ENCODE peak calls at places on chromosomes 11 and 22, in nine cellular contexts. E, F, C, K, Q, N, U, S and W are unnamed samples.

GRCh38 chr11:126698576-126698975 is 302.0 kb downstream of the KIRREL3 start:
- DNase-seq in E (no peak), F (no peak), C (no peak), K (no peak), Q (no peak), N (no peak), U (no peak), S (no peak), W (no peak)

GRCh38 chr22:33451851-33452469 is 393.8 kb upstream of the SYN3 start:
- DNase-seq in E (no peak), F (no peak), C (no peak), K (no peak), Q (peak; percentile 10), N (no peak), U (no peak), S (no peak), W (no peak)

GRCh38 chr11:95512177-95512576 is 277.4 kb downstream of the FAM76B start:
- DNase-seq in E (peak; percentile 99), F (no peak), C (peak; percentile 79), K (peak; percentile 85), Q (peak; percentile 42), N (no peak), U (no peak), S (no peak), W (no peak)

GRCh38 chr11:91996526-91996925 is 228.1 kb upstream of the FAT3 start:
- DNase-seq in E (no peak), F (no peak), C (no peak), K (no peak), Q (no peak), N (no peak), U (no peak), S (no peak), W (no peak)

GRCh38 chr11:119134389-119134978 is 13.1 kb downstream of the HINFP start:
- DNase-seq in E (no peak), F (no peak), C (no peak), K (no peak), Q (peak; percentile 30), N (peak; percentile 47), U (no peak), S (no peak), W (no peak)

GRCh38 chr22:39135092-39135896 is 17.2 kb downstream of the CBX7 start:
- DNase-seq in E (no peak), F (no peak), C (peak; percentile 42), K (no peak), Q (peak; percentile 48), N (peak; percentile 68), U (peak; percentile 63), S (peak; percentile 55), W (peak; percentile 64)

GRCh38 chr22:36761553-36762240 is 14.2 kb downstream of the IFT27 start:
- DNase-seq in E (no peak), F (no peak), C (no peak), K (peak; percentile 73), Q (no peak), N (no peak), U (no peak), S (peak; percentile 62), W (peak; percentile 56)

GRCh38 chr22:22720201-22720723 is 75.8 kb downstream of the GGTLC2 start:
- DNase-seq in E (peak; percentile 41), F (no peak), C (peak; percentile 57), K (no peak), Q (peak; percentile 79), N (no peak), U (peak; percentile 84), S (peak; percentile 72), W (no peak)

GRCh38 chr11:44185522-44185921 is 90.0 kb downstream of the EXT2 start:
- DNase-seq in E (no peak), F (no peak), C (no peak), K (no peak), Q (no peak), N (no peak), U (no peak), S (no peak), W (no peak)

GRCh38 chr22:47400701-47401591 is 638.5 kb downstream of the TBC1D22A start:
- DNase-seq in E (no peak), F (no peak), C (no peak), K (no peak), Q (no peak), N (no peak), U (no peak), S (no peak), W (peak; percentile 85)

GRCh38 chr11:57180964-57181363 is 789 bp upstream of the LRRC55 start:
- DNase-seq in E (no peak), F (no peak), C (no peak), K (no peak), Q (no peak), N (no peak), U (no peak), S (no peak), W (no peak)

GRCh38 chr11:69906453-69906907 is 87.3 kb upstream of the FGF3 start:
- DNase-seq in E (peak; percentile 10), F (no peak), C (no peak), K (no peak), Q (no peak), N (no peak), U (no peak), S (no peak), W (no peak)

GRCh38 chr11:132960273-132960672 is 572.0 kb downstream of the OPCML start:
- DNase-seq in E (no peak), F (no peak), C (no peak), K (no peak), Q (no peak), N (no peak), U (no peak), S (no peak), W (no peak)

GRCh38 chr11:99911116-99911515 is 776.0 kb upstream of the ARHGAP42 start:
- DNase-seq in E (no peak), F (no peak), C (no peak), K (no peak), Q (peak; percentile 13), N (no peak), U (no peak), S (no peak), W (no peak)
- TF ChIP-seq CTCF in E (no peak), F (no peak), C (no peak), K (no peak), Q (peak; percentile 36), N (no peak), U (no peak), S (no peak), W (no peak)

GRCh38 chr11:76453248-76453647 is 8.4 kb downstream of the EMSY start:
- DNase-seq in E (no peak), F (no peak), C (no peak), K (no peak), Q (no peak), N (no peak), U (no peak), S (no peak), W (no peak)

GRCh38 chr11:76456571-76456970 is 11.8 kb downstream of the EMSY start:
- DNase-seq in E (no peak), F (no peak), C (no peak), K (no peak), Q (no peak), N (no peak), U (no peak), S (no peak), W (no peak)

GRCh38 chr11:76459299-76459698 is 14.5 kb downstream of the EMSY start:
- DNase-seq in E (peak; percentile 23), F (no peak), C (peak; percentile 3), K (no peak), Q (no peak), N (peak; percentile 41), U (no peak), S (no peak), W (no peak)

GRCh38 chr11:76455931-76456330 is 11.1 kb downstream of the EMSY start:
- DNase-seq in E (no peak), F (no peak), C (no peak), K (no peak), Q (no peak), N (no peak), U (no peak), S (no peak), W (no peak)

GRCh38 chr11:76455331-76455730 is 10.5 kb downstream of the EMSY start:
- DNase-seq in E (no peak), F (no peak), C (peak; percentile 36), K (no peak), Q (peak; percentile 59), N (no peak), U (no peak), S (no peak), W (no peak)
- TF ChIP-seq CTCF in E (no peak), F (no peak), C (no peak), K (no peak), Q (no peak), N (no peak), U (no peak), S (no peak), W (no peak)

DNA sequence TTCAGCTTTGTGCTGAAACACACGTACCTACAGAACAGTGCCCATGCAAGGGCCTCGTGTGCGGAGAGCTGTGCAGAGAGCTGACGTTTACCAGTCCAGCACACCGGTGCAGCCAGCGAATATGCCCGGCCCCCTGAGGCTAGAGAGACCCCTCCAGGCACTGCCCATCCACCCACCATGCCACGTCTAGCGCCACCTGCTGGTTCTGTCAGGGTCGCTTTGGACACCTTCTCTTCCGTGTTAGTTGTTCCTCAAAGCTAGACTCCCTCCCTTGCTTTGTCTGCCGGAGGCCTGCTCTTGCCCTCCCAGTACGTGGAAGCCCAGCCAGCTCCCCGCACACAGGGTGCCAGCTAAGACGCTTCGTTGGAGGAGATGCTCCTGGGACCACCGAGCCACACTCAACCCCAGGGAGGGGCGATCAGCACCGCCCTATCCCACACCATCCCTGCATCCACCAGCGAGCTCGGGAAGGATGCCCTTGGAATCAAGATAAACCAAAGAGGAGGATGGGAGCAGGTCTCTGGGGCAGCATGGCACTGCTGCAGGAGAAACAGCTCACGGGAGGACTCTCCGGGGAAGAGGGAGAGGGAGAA is 43.4 kb downstream of the CPT1A start:
- DNase-seq in E (no peak), F (no peak), C (peak; percentile 33), K (no peak), Q (peak; percentile 22), N (no peak), U (peak; percentile 33), S (peak; percentile 58), W (no peak)
- TF ChIP-seq CTCF in E (peak; percentile 73), F (no peak), C (peak; percentile 67), K (no peak), Q (peak; percentile 67), N (peak; percentile 48), U (peak; percentile 73), S (peak; percentile 24), W (peak; percentile 81)

DNA sequence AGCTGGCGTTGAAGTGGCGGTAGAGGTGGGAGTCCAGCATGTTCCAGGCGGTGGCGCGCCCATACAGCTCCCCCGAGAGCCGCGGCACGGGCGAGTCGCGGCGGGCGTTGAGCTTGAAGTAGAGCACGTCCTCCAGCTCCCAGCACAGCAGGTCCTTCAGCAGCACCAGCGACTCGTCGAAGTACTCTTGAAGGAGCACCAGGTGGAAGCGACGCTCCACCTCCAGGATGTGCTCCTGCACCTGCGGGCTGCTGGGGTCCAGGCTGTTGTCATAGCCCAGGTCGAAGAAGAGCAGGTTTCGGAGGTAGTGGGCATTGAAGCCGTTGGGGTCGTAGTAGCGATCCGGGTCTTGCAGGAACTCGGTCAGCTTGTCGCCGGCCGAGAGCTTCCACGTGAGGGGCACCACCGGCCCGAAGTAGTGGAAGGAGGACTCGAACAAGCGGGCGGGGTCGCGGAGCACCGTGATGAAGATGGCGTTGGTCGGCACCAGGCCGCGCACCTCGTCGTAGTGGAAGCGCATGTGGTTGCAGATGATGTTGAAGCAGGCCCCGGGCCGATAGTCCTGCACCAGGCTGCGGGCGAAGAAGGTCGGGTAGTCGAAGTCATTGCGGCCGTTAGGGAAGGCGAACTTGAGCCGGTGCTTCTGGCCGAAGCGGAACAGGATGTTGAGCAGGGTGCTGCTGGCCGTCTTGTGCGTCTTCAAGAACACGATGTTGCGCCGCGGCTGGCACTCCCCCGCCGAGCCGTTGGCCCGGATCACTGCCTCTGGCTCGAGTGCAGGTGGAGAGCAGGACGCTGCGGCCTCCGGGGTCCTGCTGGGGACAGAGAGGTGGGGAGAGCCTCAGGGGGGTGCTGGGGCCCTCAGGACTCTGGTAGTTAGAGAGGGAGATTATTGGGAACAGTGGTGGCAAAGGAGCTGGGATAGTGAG is 9.0 kb upstream of the SEC14L6 start:
- DNase-seq in E (no peak), F (no peak), C (no peak), K (no peak), Q (no peak), N (no peak), U (no peak), S (no peak), W (no peak)
- TF ChIP-seq CTCF in E (no peak), F (no peak), C (no peak), K (no peak), Q (no peak), N (no peak), U (no peak), S (no peak), W (no peak)